ENCODE peak calls at places on chromosome 12, in five cellular contexts. D is H1, T is IMR-90, A is H9, U is neuronal stem cell. L is an unnamed sample.

GRCh38 chr12:2346405-2346804 is 293.6 kb downstream of the CACNA1C start:
- DNase-seq in D (no peak), T (no peak), A (no peak), U (no peak), L (no peak)

GRCh38 chr12:72790273-72790672 is 518.1 kb downstream of the TRHDE start:
- DNase-seq in D (no peak), T (no peak), A (no peak), U (no peak), L (no peak)

GRCh38 chr12:39048395-39048794 is 143.0 kb upstream of the CPNE8 start:
- DNase-seq in D (no peak), T (no peak), A (no peak), U (no peak), L (no peak)

GRCh38 chr12:44654641-44655625 is 221.2 kb downstream of the NELL2 start:
- DNase-seq in D (peak), T (no peak), A (no peak), U (no peak), L (no peak)

GRCh38 chr12:113702796-113703195 is 231.1 kb upstream of the LHX5 start:
- DNase-seq in D (no peak), T (no peak), A (no peak), U (no peak), L (no peak)

GRCh38 chr12:93390025-93390424 is 12.3 kb downstream of the NUDT4 start:
- DNase-seq in D (no peak), T (no peak), A (no peak), U (no peak), L (no peak)

GRCh38 chr12:92558806-92559205 is 144.0 kb upstream of the PLEKHG7 start:
- DNase-seq in D (no peak), T (peak), A (no peak), U (no peak), L (peak)

GRCh38 chr12:57808351-57808750 is 10.2 kb downstream of the AVIL start:
- DNase-seq in D (no peak), T (no peak), A (no peak), U (no peak), L (no peak)

GRCh38 chr12:57240926-57241555 is 9.9 kb downstream of the STAC3 start:
- DNase-seq in D (peak), T (no peak), A (peak), U (no peak), L (peak)

GRCh38 chr12:46718495-46718894 is 107.3 kb downstream of the SLC38A4 start:
- DNase-seq in D (no peak), T (no peak), A (no peak), U (no peak), L (no peak)

GRCh38 chr12:77190022-77190421 is 124.7 kb upstream of the E2F7 start:
- DNase-seq in D (no peak), T (peak), A (no peak), U (no peak), L (peak)

GRCh38 chr12:93902736-93903562 is 225.8 kb downstream of the CRADD start:
- DNase-seq in D (no peak), T (no peak), A (no peak), U (no peak), L (no peak)

GRCh38 chr12:108442077-108442476 is 73.0 kb upstream of the FICD start:
- DNase-seq in D (peak), T (no peak), A (peak), U (no peak), L (no peak)
- H2BK15ac ChIP-seq in D (peak), T (no peak), A (no peak), U (no peak), L (no peak)

GRCh38 chr12:12365442-12365802 is 8.5 kb downstream of the BORCS5 start:
- DNase-seq in D (no peak), T (no peak), A (no peak), U (no peak), L (no peak)
- H3K9ac ChIP-seq in D (no peak), T (no peak), A (no peak), U (no peak), L (no peak)

DNA sequence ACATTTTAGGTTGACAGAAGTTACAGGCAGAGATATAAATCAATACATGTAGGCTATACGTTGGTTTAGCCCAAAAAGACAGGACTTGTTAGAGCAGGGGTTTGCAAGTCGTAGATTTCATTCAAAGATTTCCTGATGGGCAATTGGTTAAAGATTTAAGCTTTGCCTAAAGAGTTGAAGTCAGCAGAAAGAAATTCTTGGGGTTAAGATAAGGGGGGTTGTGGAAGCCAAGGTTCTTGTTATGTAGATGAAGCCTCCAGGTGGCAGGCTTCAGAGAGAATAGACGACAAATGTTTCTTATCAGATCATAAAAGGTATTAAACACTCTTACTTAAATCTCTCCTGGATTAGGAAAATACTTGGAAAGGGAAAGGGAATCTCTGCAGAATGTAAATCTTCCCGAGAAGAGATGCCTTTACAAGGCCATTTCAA is 510.8 kb downstream of the TMTC2 start:
- DNase-seq in D (no peak), T (no peak), A (peak), U (no peak), L (no peak)
- H2BK15ac ChIP-seq in D (no peak), T (no peak), A (no peak), U (no peak), L (no peak)

GRCh38 chr12:55726911-55727310 is 1.9 kb downstream of the CD63 start:
- DNase-seq in D (no peak), T (no peak), A (peak), U (no peak), L (no peak)

GRCh38 chr12:55723516-55724225 is 3.5 kb downstream of the RDH5 start:
- DNase-seq in D (no peak), T (no peak), A (peak), U (no peak), L (no peak)

GRCh38 chr12:55724940-55725309 is 3.9 kb downstream of the CD63 start:
- DNase-seq in D (no peak), T (no peak), A (no peak), U (no peak), L (no peak)

GRCh38 chr12:55724226-55724939 is 4.2 kb downstream of the RDH5 start:
- DNase-seq in D (peak), T (peak), A (peak), U (no peak), L (peak)

DNA sequence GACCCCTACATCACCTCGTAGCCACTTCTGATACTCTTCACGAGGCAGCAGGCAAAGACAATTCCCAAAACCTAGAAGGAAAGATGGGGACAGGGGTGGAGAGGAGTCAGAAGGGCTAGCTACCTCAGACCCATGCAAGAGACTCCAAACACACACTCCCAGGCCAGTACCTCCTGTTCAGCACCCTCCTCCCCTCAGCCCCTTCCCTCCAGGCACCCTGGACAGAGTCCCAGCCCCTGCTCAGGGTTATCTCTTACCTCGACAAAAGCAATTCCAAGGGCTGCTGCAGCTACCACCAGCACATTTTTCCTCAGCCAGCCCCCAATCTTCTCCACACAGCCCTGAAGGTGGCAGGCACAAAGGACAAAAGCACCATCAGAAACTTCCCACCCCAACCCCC is 3.3 kb downstream of the CD63 start:
- DNase-seq in D (no peak), T (no peak), A (no peak), U (no peak), L (no peak)
- H3K9ac ChIP-seq in D (no peak), T (peak), A (no peak), U (no peak), L (peak)

GRCh38 chr12:109759595-109759994 is 46.0 kb downstream of the FAM222A start:
- DNase-seq in D (peak), T (no peak), A (peak), U (no peak), L (no peak)
- H2BK15ac ChIP-seq in D (no peak), T (no peak), A (no peak), U (no peak), L (no peak)

GRCh38 chr12:103495783-103496456 is at the start of gene C12orf42:
- DNase-seq in D (peak), T (no peak), A (peak), U (peak), L (peak)
- H3K9ac ChIP-seq in D (no peak), T (no peak), A (no peak), U (peak), L (no peak)

GRCh38 chr12:53223006-53223305 is 9.1 kb downstream of the RARG start:
- DNase-seq in D (no peak), T (no peak), A (no peak), U (no peak), L (no peak)
- H2BK15ac ChIP-seq in D (peak), T (peak), A (no peak), U (peak), L (peak)

GRCh38 chr12:575129-575502 is 88.1 kb downstream of the NINJ2 start:
- DNase-seq in D (no peak), T (no peak), A (no peak), U (no peak), L (no peak)
- H3K9ac ChIP-seq in D (no peak), T (no peak), A (no peak), U (no peak), L (peak)